ENCODE peak calls at places on chromosomes 16 and 17, in eight cellular contexts. One of them, this sample, is unnamed.

GRCh38 chr16:56689171-56689570 is 6.9 kb downstream of the MT1X start:
- DNase-seq in thoracic aorta: no peak
- DNase-seq in CD4-positive, CD25-positive, alpha-beta regulatory T cell: no peak
- DNase-seq in BE2C: no peak
- DNase-seq in mesendoderm: no peak
- DNase-seq in adrenal gland: no peak
- DNase-seq in tibial nerve: no peak
- DNase-seq in A673: peak; percentile 58
- DNase-seq in this sample: no peak

GRCh38 chr17:78184868-78185267 is 2.0 kb downstream of the TK1 start:
- DNase-seq in thoracic aorta: no peak
- DNase-seq in BE2C: no peak
- DNase-seq in A673: no peak
- DNase-seq in mesendoderm: no peak
- DNase-seq in CD4-positive, CD25-positive, alpha-beta regulatory T cell: no peak
- DNase-seq in tibial nerve: no peak
- DNase-seq in adrenal gland: no peak
- DNase-seq in this sample: no peak

GRCh38 chr17:38706625-38707298 is 1.7 kb downstream of the MLLT6 start:
- DNase-seq in mesendoderm: no peak
- DNase-seq in tibial nerve: no peak
- DNase-seq in adrenal gland: peak; percentile 61
- DNase-seq in BE2C: no peak
- DNase-seq in A673: no peak
- DNase-seq in CD4-positive, CD25-positive, alpha-beta regulatory T cell: no peak
- DNase-seq in thoracic aorta: no peak
- DNase-seq in this sample: no peak

GRCh38 chr17:10871914-10872313 is 34.0 kb upstream of the PIRT start:
- DNase-seq in adrenal gland: peak; percentile 59
- DNase-seq in CD4-positive, CD25-positive, alpha-beta regulatory T cell: no peak
- DNase-seq in A673: peak; percentile 78
- DNase-seq in tibial nerve: no peak
- DNase-seq in BE2C: no peak
- DNase-seq in mesendoderm: no peak
- DNase-seq in thoracic aorta: no peak
- DNase-seq in this sample: no peak

GRCh38 chr16:24129412-24129918 is 126.7 kb upstream of the CACNG3 start:
- DNase-seq in A673: no peak
- DNase-seq in mesendoderm: no peak
- DNase-seq in tibial nerve: no peak
- DNase-seq in adrenal gland: no peak
- DNase-seq in BE2C: no peak
- DNase-seq in CD4-positive, CD25-positive, alpha-beta regulatory T cell: no peak
- DNase-seq in thoracic aorta: no peak
- DNase-seq in this sample: no peak

GRCh38 chr16:29900102-29900887 is at the start of gene ASPHD1:
- DNase-seq in tibial nerve: peak; percentile 22
- DNase-seq in CD4-positive, CD25-positive, alpha-beta regulatory T cell: peak; percentile 69
- DNase-seq in mesendoderm: peak; percentile 87
- DNase-seq in A673: peak; percentile 76
- DNase-seq in BE2C: peak; percentile 96
- DNase-seq in adrenal gland: peak; percentile 85
- DNase-seq in thoracic aorta: peak; percentile 36
- DNase-seq in this sample: no peak

GRCh38 chr16:4701791-4702465 is 8.6 kb downstream of the NUDT16L1 start:
- DNase-seq in CD4-positive, CD25-positive, alpha-beta regulatory T cell: no peak
- DNase-seq in A673: no peak
- DNase-seq in BE2C: no peak
- DNase-seq in mesendoderm: no peak
- DNase-seq in thoracic aorta: no peak
- DNase-seq in adrenal gland: no peak
- DNase-seq in tibial nerve: no peak
- DNase-seq in this sample: no peak

GRCh38 chr17:10304758-10305300 is 68.0 kb downstream of the MYH13 start:
- DNase-seq in tibial nerve: no peak
- DNase-seq in BE2C: no peak
- DNase-seq in A673: no peak
- DNase-seq in adrenal gland: no peak
- DNase-seq in mesendoderm: no peak
- DNase-seq in CD4-positive, CD25-positive, alpha-beta regulatory T cell: no peak
- DNase-seq in thoracic aorta: no peak
- DNase-seq in this sample: no peak

GRCh38 chr17:60386137-60386395 is 5.9 kb downstream of the USP32 start:
- DNase-seq in thoracic aorta: no peak
- DNase-seq in BE2C: no peak
- DNase-seq in CD4-positive, CD25-positive, alpha-beta regulatory T cell: no peak
- DNase-seq in tibial nerve: no peak
- DNase-seq in A673: no peak
- DNase-seq in mesendoderm: no peak
- DNase-seq in adrenal gland: no peak
- DNase-seq in this sample: no peak

GRCh38 chr17:17921192-17922082 is 50.8 kb downstream of the TOM1L2 start:
- DNase-seq in mesendoderm: peak; percentile 99
- DNase-seq in adrenal gland: peak; percentile 47
- DNase-seq in CD4-positive, CD25-positive, alpha-beta regulatory T cell: no peak
- DNase-seq in tibial nerve: no peak
- DNase-seq in thoracic aorta: no peak
- DNase-seq in BE2C: no peak
- DNase-seq in A673: peak; percentile 89
- DNase-seq in this sample: no peak

GRCh38 chr17:79997004-79997673 is 38.5 kb downstream of the TBC1D16 start:
- DNase-seq in A673: peak; percentile 88
- DNase-seq in mesendoderm: no peak
- DNase-seq in tibial nerve: no peak
- DNase-seq in CD4-positive, CD25-positive, alpha-beta regulatory T cell: peak; percentile 52
- DNase-seq in BE2C: no peak
- DNase-seq in adrenal gland: no peak
- DNase-seq in thoracic aorta: no peak
- DNase-seq in this sample: no peak

GRCh38 chr17:79994602-79995001 is 41.1 kb downstream of the TBC1D16 start:
- DNase-seq in thoracic aorta: no peak
- DNase-seq in BE2C: no peak
- DNase-seq in adrenal gland: no peak
- DNase-seq in mesendoderm: no peak
- DNase-seq in tibial nerve: no peak
- DNase-seq in A673: no peak
- DNase-seq in CD4-positive, CD25-positive, alpha-beta regulatory T cell: no peak
- DNase-seq in this sample: no peak

GRCh38 chr17:79996291-79996690 is 39.4 kb downstream of the TBC1D16 start:
- DNase-seq in thoracic aorta: no peak
- DNase-seq in mesendoderm: no peak
- DNase-seq in BE2C: no peak
- DNase-seq in tibial nerve: no peak
- DNase-seq in adrenal gland: no peak
- DNase-seq in CD4-positive, CD25-positive, alpha-beta regulatory T cell: no peak
- DNase-seq in A673: no peak
- DNase-seq in this sample: no peak

GRCh38 chr17:79993390-79994221 is 42.1 kb downstream of the TBC1D16 start:
- DNase-seq in BE2C: peak; percentile 80
- DNase-seq in CD4-positive, CD25-positive, alpha-beta regulatory T cell: no peak
- DNase-seq in tibial nerve: peak; percentile 77
- DNase-seq in A673: peak; percentile 45
- DNase-seq in mesendoderm: peak; percentile 96
- DNase-seq in adrenal gland: peak; percentile 94
- DNase-seq in thoracic aorta: no peak
- DNase-seq in this sample: no peak

DNA sequence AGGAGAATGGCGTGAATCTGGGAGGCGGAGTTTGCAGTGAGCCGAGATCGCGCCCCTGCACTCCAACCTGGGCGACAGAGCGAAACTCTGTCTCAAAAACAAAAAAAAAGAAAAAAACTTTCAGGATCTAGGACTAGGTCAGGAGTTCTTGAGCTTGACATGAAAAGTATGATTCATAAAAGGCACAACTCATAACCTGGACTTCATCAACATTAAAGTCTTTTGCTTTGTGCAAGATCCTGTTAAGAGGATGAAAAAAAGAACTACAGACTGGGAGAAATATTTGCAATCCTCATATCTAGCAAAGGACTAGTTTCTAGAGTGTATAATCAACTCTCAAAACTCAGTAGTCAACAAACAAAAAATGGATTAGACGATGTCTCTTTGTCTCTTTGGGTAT is 40.0 kb downstream of the TBC1D16 start:
- DNase-seq in CD4-positive, CD25-positive, alpha-beta regulatory T cell: no peak
- DNase-seq in tibial nerve: no peak
- DNase-seq in A673: no peak
- DNase-seq in thoracic aorta: no peak
- DNase-seq in BE2C: no peak
- DNase-seq in adrenal gland: no peak
- DNase-seq in mesendoderm: no peak
- DNase-seq in this sample: no peak
- H3K4me3 ChIP-seq in CD4-positive, CD25-positive, alpha-beta regulatory T cell: no peak overlapping the region
- H3K4me3 ChIP-seq in tibial nerve: no peak overlapping the region
- H3K4me3 ChIP-seq in A673: no peak overlapping the region
- H3K4me3 ChIP-seq in thoracic aorta: no peak overlapping the region
- H3K4me3 ChIP-seq in BE2C: no peak overlapping the region
- H3K4me3 ChIP-seq in adrenal gland: no peak overlapping the region
- H3K4me3 ChIP-seq in mesendoderm: no peak overlapping the region
- H3K4me3 ChIP-seq in this sample: no peak overlapping the region

DNA sequence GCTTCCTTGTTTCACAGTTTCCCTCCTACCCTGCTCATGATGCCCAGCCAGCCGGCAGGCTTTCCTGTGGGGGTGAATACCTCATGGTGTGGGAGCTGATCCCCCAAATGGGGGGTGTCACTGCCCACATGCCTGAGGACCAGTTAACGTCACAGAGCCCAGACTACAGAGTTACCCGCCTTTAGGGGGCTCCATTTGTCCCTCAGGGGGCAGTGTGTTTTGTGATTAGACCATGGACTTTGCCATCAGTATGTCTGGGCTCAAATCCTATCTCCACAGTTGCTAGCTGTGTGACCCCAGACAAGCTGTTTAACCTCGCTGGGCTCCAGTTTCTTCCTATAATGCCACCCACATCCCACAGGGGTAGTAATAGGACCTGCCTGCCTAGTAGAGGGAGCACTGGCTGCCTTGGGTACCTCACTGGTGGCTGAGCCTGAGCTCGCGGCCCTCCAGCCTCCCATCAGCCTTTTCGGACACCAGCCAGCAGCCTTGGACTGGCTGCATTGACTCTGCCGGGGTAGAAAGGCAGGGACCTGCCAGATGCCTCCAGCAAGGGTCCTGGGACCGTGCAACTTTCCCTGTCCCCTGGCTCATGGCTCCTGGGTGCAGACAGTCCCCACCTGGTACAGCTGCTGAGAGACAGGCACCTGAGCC is 87.5 kb upstream of the GSE1 start:
- DNase-seq in CD4-positive, CD25-positive, alpha-beta regulatory T cell: no peak
- DNase-seq in mesendoderm: no peak
- DNase-seq in thoracic aorta: no peak
- DNase-seq in A673: no peak
- DNase-seq in tibial nerve: no peak
- DNase-seq in BE2C: peak; percentile 21
- DNase-seq in adrenal gland: no peak
- DNase-seq in this sample: no peak
- H3K4me1 ChIP-seq in CD4-positive, CD25-positive, alpha-beta regulatory T cell: no peaks in the 10 kb centered on the region
- H3K4me1 ChIP-seq in mesendoderm: peaks cover 5% of the 10 kb centered on the region
- H3K4me1 ChIP-seq in thoracic aorta: peaks cover 26% of the 10 kb centered on the region
- H3K4me1 ChIP-seq in A673: peaks cover 40% of the 10 kb centered on the region
- H3K4me1 ChIP-seq in tibial nerve: peaks cover 43% of the 10 kb centered on the region
- H3K4me1 ChIP-seq in BE2C: peaks cover 56% of the 10 kb centered on the region
- H3K4me1 ChIP-seq in adrenal gland: peaks cover 12% of the 10 kb centered on the region
- H3K4me1 ChIP-seq in this sample: peaks cover 15% of the 10 kb centered on the region

GRCh38 chr17:72614476-72614870 is 478.0 kb downstream of the SLC39A11 start:
- DNase-seq in mesendoderm: no peak
- DNase-seq in CD4-positive, CD25-positive, alpha-beta regulatory T cell: no peak
- DNase-seq in adrenal gland: no peak
- DNase-seq in tibial nerve: no peak
- DNase-seq in thoracic aorta: no peak
- DNase-seq in A673: no peak
- DNase-seq in BE2C: no peak
- DNase-seq in this sample: no peak
- H3K4me3 ChIP-seq in mesendoderm: no peak overlapping the region
- H3K4me3 ChIP-seq in CD4-positive, CD25-positive, alpha-beta regulatory T cell: no peak overlapping the region
- H3K4me3 ChIP-seq in adrenal gland: no peak overlapping the region
- H3K4me3 ChIP-seq in tibial nerve: no peak overlapping the region
- H3K4me3 ChIP-seq in thoracic aorta: no peak overlapping the region
- H3K4me3 ChIP-seq in A673: no peak overlapping the region
- H3K4me3 ChIP-seq in BE2C: no peak overlapping the region
- H3K4me3 ChIP-seq in this sample: no peak overlapping the region

DNA sequence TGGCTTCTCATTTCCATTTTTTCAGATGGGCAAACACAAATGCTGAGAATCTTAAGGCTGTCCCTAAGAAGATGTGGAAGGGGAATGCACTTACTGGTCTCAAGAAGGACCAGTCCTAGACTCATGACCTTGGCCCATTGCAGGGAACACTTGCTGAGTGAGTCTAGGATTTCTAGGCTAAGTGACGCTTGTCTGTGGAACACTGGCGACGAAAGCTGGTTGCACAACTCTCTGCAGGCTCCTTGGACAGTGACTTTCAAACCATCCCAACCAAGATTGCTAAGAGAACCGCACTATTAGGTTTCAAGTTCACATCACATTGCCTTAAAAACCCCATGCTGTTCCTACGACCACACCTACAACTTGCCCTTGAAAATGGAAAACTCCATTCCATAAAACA is 174.1 kb downstream of the AXIN2 start:
- DNase-seq in adrenal gland: no peak
- DNase-seq in BE2C: no peak
- DNase-seq in CD4-positive, CD25-positive, alpha-beta regulatory T cell: no peak
- DNase-seq in tibial nerve: no peak
- DNase-seq in A673: no peak
- DNase-seq in thoracic aorta: no peak
- DNase-seq in mesendoderm: no peak
- DNase-seq in this sample: no peak
- H3K4me1 ChIP-seq in adrenal gland: no peaks in the 10 kb centered on the region
- H3K4me1 ChIP-seq in BE2C: no peaks in the 10 kb centered on the region
- H3K4me1 ChIP-seq in CD4-positive, CD25-positive, alpha-beta regulatory T cell: no peaks in the 10 kb centered on the region
- H3K4me1 ChIP-seq in tibial nerve: no peaks in the 10 kb centered on the region
- H3K4me1 ChIP-seq in A673: no peaks in the 10 kb centered on the region
- H3K4me1 ChIP-seq in thoracic aorta: no peaks in the 10 kb centered on the region
- H3K4me1 ChIP-seq in mesendoderm: no peaks in the 10 kb centered on the region
- H3K4me1 ChIP-seq in this sample: no peaks in the 10 kb centered on the region

DNA sequence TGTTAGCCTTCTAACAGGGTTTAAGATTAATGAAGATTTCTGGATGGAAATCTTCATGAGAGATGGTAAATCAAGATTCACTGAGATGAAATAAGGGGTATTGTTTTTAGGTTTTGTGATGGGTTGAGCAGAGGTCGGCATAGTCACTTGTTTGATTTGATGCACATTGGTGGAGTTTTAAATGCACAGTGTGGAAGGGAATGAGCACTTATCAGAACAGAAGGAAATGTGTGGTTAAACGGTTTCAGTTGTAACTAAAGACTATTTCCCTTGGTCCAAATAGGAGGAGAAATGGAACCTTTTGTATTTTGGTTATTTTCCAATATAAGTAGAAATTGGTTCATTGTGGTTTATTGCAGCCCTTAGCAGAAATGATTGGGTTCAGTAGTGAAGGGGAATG is 34.1 kb downstream of the CBFB start:
- DNase-seq in thoracic aorta: no peak
- DNase-seq in mesendoderm: no peak
- DNase-seq in CD4-positive, CD25-positive, alpha-beta regulatory T cell: no peak
- DNase-seq in BE2C: no peak
- DNase-seq in tibial nerve: no peak
- DNase-seq in adrenal gland: no peak
- DNase-seq in A673: no peak
- DNase-seq in this sample: no peak
- H3K4me3 ChIP-seq in thoracic aorta: no peak overlapping the region
- H3K4me3 ChIP-seq in mesendoderm: no peak overlapping the region
- H3K4me3 ChIP-seq in CD4-positive, CD25-positive, alpha-beta regulatory T cell: peak overlapping the region; percentile 13
- H3K4me3 ChIP-seq in BE2C: no peak overlapping the region
- H3K4me3 ChIP-seq in tibial nerve: no peak overlapping the region
- H3K4me3 ChIP-seq in adrenal gland: no peak overlapping the region
- H3K4me3 ChIP-seq in A673: no peak overlapping the region
- H3K4me3 ChIP-seq in this sample: no peak overlapping the region

GRCh38 chr16:85984211-85984880 is 85.4 kb downstream of the IRF8 start:
- DNase-seq in mesendoderm: no peak
- DNase-seq in thoracic aorta: no peak
- DNase-seq in tibial nerve: no peak
- DNase-seq in A673: no peak
- DNase-seq in CD4-positive, CD25-positive, alpha-beta regulatory T cell: no peak
- DNase-seq in BE2C: no peak
- DNase-seq in adrenal gland: no peak
- DNase-seq in this sample: no peak
- H3K4me1 ChIP-seq in mesendoderm: no peaks in the 10 kb centered on the region
- H3K4me1 ChIP-seq in thoracic aorta: no peaks in the 10 kb centered on the region
- H3K4me1 ChIP-seq in tibial nerve: peaks cover 35% of the 10 kb centered on the region
- H3K4me1 ChIP-seq in A673: no peaks in the 10 kb centered on the region
- H3K4me1 ChIP-seq in CD4-positive, CD25-positive, alpha-beta regulatory T cell: no peaks in the 10 kb centered on the region
- H3K4me1 ChIP-seq in BE2C: no peaks in the 10 kb centered on the region
- H3K4me1 ChIP-seq in adrenal gland: no peaks in the 10 kb centered on the region
- H3K4me1 ChIP-seq in this sample: no peaks in the 10 kb centered on the region